ENCODE peak calls at places on chromosomes 5 and 9, in ten cellular contexts. N, I, A, G, H, Z, U, E, F and Q are unnamed samples.

GRCh38 chr5:141486091-141486490 is 1.3 kb downstream of the PCDHGC4 start:
- DNase-seq in N (no peak), I (no peak), A (no peak), G (no peak), H (no peak), Z (no peak), U (no peak), E (no peak), F (no peak), Q (no peak)

GRCh38 chr5:176391999-176392398 is 3.4 kb downstream of the HIGD2A start:
- DNase-seq in N (no peak), I (no peak), A (no peak), G (no peak), H (no peak), Z (no peak), U (no peak), E (no peak), F (no peak), Q (no peak)

GRCh38 chr5:9356306-9356942 is 189.5 kb downstream of the SEMA5A start:
- DNase-seq in N (no peak), I (no peak), A (no peak), G (no peak), H (no peak), Z (peak; percentile 16), U (no peak), E (no peak), F (no peak), Q (no peak)

GRCh38 chr9:131624636-131625241 is 79.4 kb downstream of the PRRT1B start:
- DNase-seq in N (no peak), I (no peak), A (no peak), G (no peak), H (no peak), Z (peak; percentile 40), U (no peak), E (no peak), F (no peak), Q (peak; percentile 63)

GRCh38 chr9:120932086-120932818 is 5.7 kb upstream of the TRAF1 start:
- DNase-seq in N (no peak), I (no peak), A (no peak), G (no peak), H (no peak), Z (no peak), U (peak; percentile 5), E (no peak), F (no peak), Q (no peak)

GRCh38 chr5:1550287-1551076 is 26.7 kb upstream of the LPCAT1 start:
- DNase-seq in N (no peak), I (no peak), A (no peak), G (no peak), H (no peak), Z (no peak), U (no peak), E (no peak), F (no peak), Q (peak; percentile 10)

GRCh38 chr9:14433841-14434511 is 120.0 kb upstream of the NFIB start:
- DNase-seq in N (peak; percentile 44), I (no peak), A (no peak), G (peak; percentile 20), H (no peak), Z (peak; percentile 69), U (no peak), E (no peak), F (no peak), Q (no peak)

GRCh38 chr5:165525268-165525667 is 2019.8 kb downstream of the MAT2B start:
- DNase-seq in N (no peak), I (no peak), A (no peak), G (no peak), H (no peak), Z (peak; percentile 91), U (no peak), E (no peak), F (no peak), Q (no peak)

GRCh38 chr9:120846251-120846869 is 3.6 kb upstream of the PSMD5 start:
- DNase-seq in N (no peak), I (no peak), A (no peak), G (no peak), H (no peak), Z (no peak), U (no peak), E (no peak), F (no peak), Q (no peak)

GRCh38 chr5:56202483-56202882 is 30.6 kb downstream of the ANKRD55 start:
- DNase-seq in N (no peak), I (no peak), A (no peak), G (peak; percentile 84), H (no peak), Z (peak; percentile 43), U (no peak), E (no peak), F (no peak), Q (no peak)

GRCh38 chr5:157915638-157916037 is 56.7 kb upstream of the CLINT1 start:
- DNase-seq in N (peak; percentile 53), I (peak; percentile 56), A (peak; percentile 57), G (peak; percentile 17), H (no peak), Z (peak; percentile 13), U (peak; percentile 96), E (no peak), F (peak; percentile 93), Q (peak; percentile 94)

GRCh38 chr5:147481376-147481775 is 28.5 kb downstream of the DPYSL3 start:
- DNase-seq in N (no peak), I (no peak), A (no peak), G (no peak), H (no peak), Z (peak; percentile 88), U (no peak), E (no peak), F (no peak), Q (no peak)

GRCh38 chr5:80569086-80569960 is 757 bp downstream of the ANKRD34B start:
- DNase-seq in N (no peak), I (no peak), A (no peak), G (no peak), H (no peak), Z (no peak), U (no peak), E (no peak), F (no peak), Q (peak; percentile 61)

GRCh38 chr5:59893436-59894227 is at the start of gene PDE4D:
- DNase-seq in N (peak; percentile 30), I (peak; percentile 54), A (peak; percentile 55), G (no peak), H (no peak), Z (peak; percentile 38), U (peak; percentile 63), E (no peak), F (peak; percentile 75), Q (peak; percentile 53)

GRCh38 chr5:53123702-53124101 is 14.1 kb upstream of the MOCS2 start:
- DNase-seq in N (no peak), I (no peak), A (no peak), G (no peak), H (no peak), Z (peak; percentile 40), U (no peak), E (no peak), F (no peak), Q (no peak)

GRCh38 chr5:118236108-118236849 is 752.1 kb downstream of the DTWD2 start:
- DNase-seq in N (no peak), I (no peak), A (no peak), G (no peak), H (no peak), Z (no peak), U (no peak), E (no peak), F (no peak), Q (no peak)

GRCh38 chr9:90526386-90526785 is 116.2 kb downstream of the DIRAS2 start:
- DNase-seq in N (no peak), I (no peak), A (no peak), G (no peak), H (no peak), Z (no peak), U (no peak), E (no peak), F (no peak), Q (no peak)

GRCh38 chr9:8610256-8610655 is 810.7 kb upstream of the DMAC1 start:
- DNase-seq in N (no peak), I (no peak), A (no peak), G (no peak), H (no peak), Z (no peak), U (no peak), E (no peak), F (no peak), Q (no peak)

GRCh38 chr9:77455312-77455927 is 192.7 kb downstream of the GNA14 start:
- DNase-seq in N (no peak), I (no peak), A (no peak), G (peak; percentile 33), H (no peak), Z (no peak), U (peak; percentile 41), E (no peak), F (no peak), Q (no peak)

DNA sequence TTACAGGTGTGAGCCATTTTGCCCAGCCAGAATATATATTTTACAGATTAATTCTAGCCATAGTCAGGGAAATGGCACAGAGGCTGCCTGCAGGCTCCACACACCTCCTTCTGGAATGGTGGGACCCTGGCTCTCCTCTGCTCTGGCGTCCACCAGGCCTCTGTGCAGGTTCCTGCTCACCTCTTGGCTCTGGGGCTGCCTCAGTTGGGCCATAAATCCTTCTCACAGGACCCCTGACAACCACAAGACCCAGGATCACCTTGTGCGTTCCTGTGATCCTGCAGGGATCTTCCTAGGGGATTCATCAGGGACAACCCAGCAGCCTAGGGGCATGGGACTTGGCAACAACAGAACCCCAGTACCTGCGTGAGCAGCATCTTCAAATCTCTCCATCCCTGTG is 93.0 kb upstream of the FSTL4 start:
- DNase-seq in N (no peak), I (no peak), A (no peak), G (no peak), H (no peak), Z (no peak), U (no peak), E (no peak), F (no peak), Q (no peak)
- TF ChIP-seq POLR2A in N (no peak), I (no peak), A (no peak), G (no peak), H (no peak), Z (no peak), U (no peak), E (no peak), F (no peak), Q (no peak)

GRCh38 chr5:84383296-84383815 is 1.3 kb downstream of the EDIL3 start:
- DNase-seq in N (no peak), I (no peak), A (no peak), G (no peak), H (no peak), Z (no peak), U (no peak), E (no peak), F (no peak), Q (no peak)
- H3K4me3 ChIP-seq in N (peak overlapping the region; percentile 56), I (peak overlapping the region; percentile 30), A (peak overlapping the region; percentile 55), G (no peak overlapping the region), H (no peak overlapping the region), Z (peak overlapping the region; percentile 92), U (peak overlapping the region; percentile 53), E (peak overlapping the region; percentile 69), F (no peak overlapping the region), Q (peak overlapping the region; percentile 61)

GRCh38 chr9:16248816-16249215 is 621.7 kb downstream of the BNC2 start:
- DNase-seq in N (no peak), I (no peak), A (no peak), G (no peak), H (no peak), Z (no peak), U (no peak), E (no peak), F (no peak), Q (no peak)
- H3K27ac ChIP-seq in N (no peak overlapping the region), I (no peak overlapping the region), A (no peak overlapping the region), G (no peak overlapping the region), H (no peak overlapping the region), Z (no peak overlapping the region), U (no peak overlapping the region), E (no peak overlapping the region), F (no peak overlapping the region), Q (no peak overlapping the region)

GRCh38 chr5:136080483-136081180 is 51.8 kb downstream of the TGFBI start:
- DNase-seq in N (peak; percentile 85), I (peak; percentile 46), A (peak; percentile 69), G (no peak), H (peak; percentile 82), Z (peak; percentile 94), U (peak; percentile 85), E (peak; percentile 22), F (peak; percentile 95), Q (peak; percentile 91)
- TF ChIP-seq POLR2A in N (peak; percentile 36), I (no peak), A (peak; percentile 24), G (no peak), H (peak; percentile 60), Z (peak; percentile 82), U (no peak), E (no peak), F (peak; percentile 70), Q (peak; percentile 44)